ENCODE peak calls at places on chromosomes 4 and X, in four cellular contexts. D is HCT116, Z is Karpas-422, K is GM12878. G is an unnamed sample. For H3K9me3, the result is how much of the 10 kb centered on the place peaks cover.

GRCh38 chrX:26649534-26649933 is 433.6 kb downstream of the MAGEB5 start:
- DNase-seq in D (peak), Z (peak), K (no peak), G (no peak)

GRCh38 chr4:173990126-173990878 is 293.2 kb downstream of the FBXO8 start:
- DNase-seq in Z (peak), D (peak), K (no peak), G (no peak)

GRCh38 chr4:140607852-140608251 is 39.1 kb upstream of the UCP1 start:
- DNase-seq in Z (no peak), D (no peak), K (no peak), G (no peak)

GRCh38 chrX:10190367-10190766 is 33.6 kb downstream of the CLCN4 start:
- DNase-seq in K (no peak), D (peak), Z (peak), G (no peak)

GRCh38 chr4:130985371-130985770 is 1889.4 kb downstream of the C4orf33 start:
- DNase-seq in D (no peak), Z (no peak), K (no peak), G (no peak)

GRCh38 chr4:95394733-95395306 is 154.0 kb downstream of the UNC5C start:
- DNase-seq in D (no peak), K (no peak), Z (no peak), G (no peak)

GRCh38 chr4:41734366-41734765 is 14.2 kb downstream of the PHOX2B start:
- DNase-seq in K (no peak), Z (no peak), D (no peak), G (no peak)

GRCh38 chrX:17078031-17078730 is 131.7 kb downstream of the REPS2 start:
- DNase-seq in K (no peak), Z (no peak), D (no peak), G (no peak)

GRCh38 chr4:31592293-31592692 is 872.1 kb downstream of the PCDH7 start:
- DNase-seq in K (no peak), Z (no peak), D (no peak), G (no peak)

GRCh38 chr4:25345880-25346279 is 31.2 kb upstream of the ANAPC4 start:
- DNase-seq in K (no peak), D (no peak), Z (no peak), G (no peak)

GRCh38 chr4:180596888-180597483 is 1646.2 kb upstream of the TENM3 start:
- DNase-seq in D (no peak), K (no peak), Z (no peak), G (no peak)

GRCh38 chr4:17962171-17962570 is 59.4 kb downstream of the LCORL start:
- DNase-seq in D (no peak), K (no peak), Z (no peak), G (no peak)

GRCh38 chrX:108271397-108271787 is 166.8 kb downstream of the COL4A6 start:
- DNase-seq in D (no peak), Z (no peak), K (no peak), G (no peak)

GRCh38 chr4:139458999-139459398 is 5.1 kb downstream of the RAB33B start:
- DNase-seq in Z (no peak), K (no peak), D (no peak), G (no peak)

GRCh38 chrX:308821-309520 is 9.6 kb downstream of the GTPBP6 start:
- DNase-seq in Z (no peak), D (no peak), K (no peak), G (no peak)

GRCh38 chr4:71713611-71714203 is 70.2 kb downstream of the GC start:
- DNase-seq in K (no peak), Z (peak), D (peak), G (no peak)

GRCh38 chr4:15907430-15907829 is 31.1 kb downstream of the FGFBP1 start:
- DNase-seq in D (no peak), K (no peak), Z (no peak), G (no peak)

GRCh38 chr4:156598138-156598681 is 373.4 kb downstream of the PDGFC start:
- DNase-seq in D (no peak), K (no peak), Z (no peak), G (no peak)

GRCh38 chr4:158161561-158162354 is 11.1 kb downstream of the GASK1B start:
- DNase-seq in K (no peak), Z (no peak), D (peak), G (no peak)

GRCh38 chrX:153726286-153727107 is 1.8 kb downstream of the ABCD1 start:
- DNase-seq in K (peak), D (no peak), Z (peak), G (no peak)

GRCh38 chrX:11540532-11541377 is 125.0 kb downstream of the ARHGAP6 start:
- DNase-seq in K (peak), Z (peak), D (no peak), G (no peak)

GRCh38 chr4:39658756-39659155 is 20.1 kb upstream of the SMIM14 start:
- DNase-seq in D (no peak), Z (no peak), K (no peak), G (no peak)

GRCh38 chr4:13527192-13527982 is 16.9 kb downstream of the NKX3-2 start:
- DNase-seq in K (no peak), D (no peak), Z (no peak), G (no peak)

GRCh38 chrX:120428309-120428708 is 40.8 kb downstream of the LAMP2 start:
- DNase-seq in K (no peak), Z (no peak), D (no peak), G (no peak)

GRCh38 chr4:62135565-62136156 is 935.5 kb downstream of the ADGRL3 start:
- DNase-seq in Z (no peak), D (no peak), K (no peak), G (no peak)

GRCh38 chrX:55787063-55787462 is 69.5 kb downstream of the RRAGB start:
- DNase-seq in K (no peak), D (no peak), Z (no peak), G (no peak)

GRCh38 chr4:68708566-68708965 is 38.1 kb upstream of the UGT2B15 start:
- DNase-seq in Z (no peak), D (no peak), K (no peak), G (no peak)

GRCh38 chr4:83691998-83692397 is 156.1 kb downstream of the GPAT3 start:
- DNase-seq in D (no peak), K (no peak), Z (no peak), G (no peak)

GRCh38 chrX:154815274-154815818 is 10.1 kb upstream of the MPP1 start:
- DNase-seq in Z (no peak), D (no peak), K (no peak), G (no peak)

GRCh38 chr4:184408021-184408710 is 66.2 kb downstream of the IRF2 start:
- DNase-seq in Z (no peak), K (no peak), D (no peak), G (no peak)

GRCh38 chr4:167176723-167177367 is 57.4 kb downstream of the SPOCK3 start:
- DNase-seq in K (no peak), D (no peak), Z (no peak), G (no peak)

GRCh38 chr4:1255151-1255550 is 6.2 kb upstream of the CTBP1 start:
- DNase-seq in K (no peak), D (no peak), Z (no peak), G (no peak)

GRCh38 chr4:3389879-3390840 is 51.6 kb upstream of the HGFAC start:
- DNase-seq in K (no peak), Z (no peak), D (no peak), G (no peak)

GRCh38 chr4:137526681-137527080 is 5.6 kb downstream of the PCDH18 start:
- DNase-seq in K (no peak), Z (no peak), D (no peak), G (no peak)

GRCh38 chrX:107541244-107541643 is 87.1 kb upstream of the PRPS1 start:
- DNase-seq in D (no peak), Z (no peak), K (no peak), G (no peak)

GRCh38 chr4:48360285-48360965 is 19.1 kb downstream of the SLAIN2 start:
- DNase-seq in K (no peak), D (no peak), Z (no peak), G (no peak)

DNA sequence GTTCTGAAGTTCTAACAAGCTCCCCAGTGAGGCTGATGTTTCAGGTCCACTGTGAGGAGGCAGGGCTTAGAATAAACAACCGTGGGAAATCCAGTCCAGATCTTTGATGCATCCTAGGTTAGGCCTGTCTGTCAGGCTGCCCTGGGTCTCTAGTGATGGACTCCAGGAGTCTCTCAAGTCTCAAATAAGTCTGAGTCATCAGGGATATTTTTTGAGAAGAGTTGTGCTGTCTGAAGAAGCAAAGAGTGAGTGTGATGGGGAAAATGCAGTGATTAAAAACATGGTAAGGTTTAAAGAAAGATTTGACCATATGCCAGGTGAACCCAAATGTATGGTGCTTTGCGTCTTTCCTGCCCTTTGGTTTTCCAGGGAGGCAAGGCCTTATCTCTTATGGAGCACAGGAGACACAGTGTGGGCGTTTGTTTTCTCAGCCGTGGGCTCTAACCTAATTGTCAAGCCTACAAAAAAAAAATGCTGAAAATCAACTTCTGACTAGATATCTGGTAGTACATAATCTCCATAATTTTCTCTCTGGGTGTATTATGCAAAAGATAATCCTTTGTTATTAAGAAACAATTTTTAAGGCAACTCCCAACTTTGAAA is 100.7 kb downstream of the PTTG2 start:
- DNase-seq in Z (no peak), K (no peak), D (no peak), G (no peak)
- H3K27ac ChIP-seq in Z (no peak), K (no peak), D (no peak), G (no peak)

DNA sequence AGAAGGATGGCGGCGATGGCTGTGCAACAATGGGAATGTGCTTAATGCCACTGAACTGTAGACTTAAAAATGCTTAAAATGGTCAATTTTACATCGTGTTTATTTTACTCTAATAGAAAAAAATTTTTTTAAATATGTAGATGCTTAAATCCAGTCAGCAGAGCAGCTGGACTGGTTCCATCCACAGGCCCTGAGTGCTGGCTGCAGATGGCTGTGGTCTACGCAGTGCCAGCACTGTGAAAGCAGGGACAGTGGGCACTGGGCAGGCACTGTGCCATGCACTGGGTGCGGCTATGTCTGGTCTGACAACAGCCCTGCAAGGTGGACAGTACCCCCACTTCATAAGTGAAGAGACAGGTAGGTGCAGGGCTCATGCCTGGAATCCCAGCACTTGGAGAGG is 175.2 kb downstream of the AFAP1 start:
- DNase-seq in D (no peak), Z (no peak), K (no peak), G (no peak)
- H3K9ac ChIP-seq in D (no peak), Z (no peak), K (no peak), G (no peak)

DNA sequence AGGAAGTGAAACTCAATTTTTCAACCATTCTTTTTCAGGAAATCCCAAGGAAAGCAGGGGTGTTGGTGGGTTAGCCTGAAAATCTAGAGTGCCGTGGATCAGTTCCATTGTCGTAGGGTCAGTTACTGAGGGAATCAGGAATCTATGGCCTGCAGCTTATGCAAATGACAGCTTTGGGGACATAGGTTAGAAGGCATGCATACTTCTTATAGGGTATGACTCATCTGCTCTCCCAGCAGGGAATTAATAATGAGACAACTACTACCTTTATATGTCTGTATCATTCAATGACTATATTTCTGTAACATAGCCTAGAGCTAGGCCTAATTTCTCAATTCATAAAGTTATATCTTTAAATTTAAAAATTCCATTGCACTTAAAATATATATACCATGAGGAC is 36.6 kb downstream of the ZNF41 start:
- DNase-seq in D (no peak), Z (no peak), K (no peak), G (no peak)
- H3K9me3 ChIP-seq in D (under half), Z (under half), K (under half), G (under half)

DNA sequence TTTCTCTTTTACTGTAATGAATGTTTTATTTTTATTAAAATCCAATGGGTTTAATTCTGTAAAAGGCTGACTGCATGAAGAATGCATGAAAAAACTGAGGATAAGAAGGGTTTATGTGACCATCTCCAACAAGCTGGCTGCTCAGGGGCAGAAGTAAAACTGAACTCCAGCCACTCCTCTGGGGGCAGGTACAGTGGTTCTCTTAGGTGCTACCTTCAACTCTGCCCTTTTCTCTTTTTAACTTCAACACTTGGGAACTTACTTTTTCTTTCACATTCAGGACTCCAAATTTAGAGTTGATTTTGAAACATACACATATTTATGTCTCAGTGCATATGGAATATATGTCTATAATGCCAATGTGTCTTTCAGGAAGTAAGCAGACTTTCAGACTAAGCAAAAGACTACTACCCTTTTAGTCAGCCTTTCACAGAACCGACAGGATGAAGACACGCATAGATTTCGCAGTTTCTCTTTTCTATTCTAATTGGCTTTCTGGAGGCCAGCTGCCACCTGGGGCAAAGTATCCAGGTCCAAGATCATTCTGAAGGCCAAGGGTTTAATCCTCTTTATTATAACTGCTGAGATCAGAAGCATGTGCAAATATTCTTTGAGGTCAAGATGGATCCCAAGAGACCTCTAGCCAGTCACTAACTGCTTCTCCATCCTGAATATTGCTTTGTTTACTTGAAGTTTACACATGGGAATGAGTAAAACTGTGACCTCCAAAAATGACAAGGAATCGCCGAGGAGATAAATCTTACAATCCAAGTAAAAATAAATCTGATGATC is 30.7 kb downstream of the HS3ST1 start:
- DNase-seq in D (no peak), Z (no peak), K (no peak), G (no peak)
- H3K27ac ChIP-seq in D (peak), Z (no peak), K (no peak), G (peak)

GRCh38 chrX:118660085-118660484 is 67.3 kb upstream of the IL13RA1 start:
- DNase-seq in K (no peak), D (no peak), Z (no peak), G (no peak)
- H3K9ac ChIP-seq in K (no peak), D (no peak), Z (no peak), G (no peak)

GRCh38 chr4:74583757-74584156 is 138.8 kb downstream of the AREG start:
- DNase-seq in Z (no peak), D (no peak), K (no peak), G (no peak)
- H3K9me3 ChIP-seq in Z (under half), D (under half), K (under half), G (under half)

DNA sequence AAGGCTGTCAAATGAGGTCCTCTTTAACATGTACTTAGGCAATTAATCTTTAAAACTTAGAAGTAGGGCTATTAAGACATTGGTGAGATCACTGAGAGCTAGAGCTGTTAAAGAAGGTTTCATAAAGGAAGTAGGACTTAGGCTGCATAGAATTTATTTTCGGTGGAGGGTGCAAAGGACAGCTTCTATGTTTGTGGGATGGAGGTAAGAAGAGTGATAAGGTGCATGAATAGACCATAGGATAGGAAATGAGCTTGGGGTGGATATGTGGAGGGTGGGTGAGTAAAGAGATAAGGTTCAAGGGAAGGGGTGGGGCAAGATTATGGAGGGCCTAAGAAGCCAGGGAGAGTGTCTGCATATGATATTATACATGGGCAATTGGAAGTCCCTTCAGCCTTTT is 15.9 kb downstream of the RTL9 start:
- DNase-seq in D (no peak), K (no peak), Z (no peak), G (no peak)
- H3K27ac ChIP-seq in D (no peak), K (no peak), Z (no peak), G (no peak)

DNA sequence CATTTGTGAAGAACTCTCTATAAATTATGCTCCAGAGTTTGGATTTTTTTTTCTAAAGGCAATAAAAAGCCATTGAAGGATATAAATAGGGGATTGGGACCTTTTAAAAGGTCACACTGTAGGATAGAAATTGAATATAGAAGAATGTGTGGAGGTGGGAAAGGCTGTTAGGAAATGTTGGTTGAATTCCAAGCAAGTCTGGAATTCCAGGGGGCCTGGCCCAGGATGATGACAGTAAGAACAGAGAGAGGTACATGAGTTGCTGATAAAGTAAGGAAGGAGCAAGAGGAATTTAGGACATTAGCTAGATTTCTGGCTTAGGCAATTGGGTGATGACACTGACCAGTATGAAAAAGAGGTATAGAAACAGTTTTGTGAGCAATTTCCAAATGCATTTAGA is 95.4 kb upstream of the USP38 start:
- DNase-seq in Z (no peak), D (no peak), K (no peak), G (no peak)
- H3K9ac ChIP-seq in Z (no peak), D (no peak), K (no peak), G (no peak)

DNA sequence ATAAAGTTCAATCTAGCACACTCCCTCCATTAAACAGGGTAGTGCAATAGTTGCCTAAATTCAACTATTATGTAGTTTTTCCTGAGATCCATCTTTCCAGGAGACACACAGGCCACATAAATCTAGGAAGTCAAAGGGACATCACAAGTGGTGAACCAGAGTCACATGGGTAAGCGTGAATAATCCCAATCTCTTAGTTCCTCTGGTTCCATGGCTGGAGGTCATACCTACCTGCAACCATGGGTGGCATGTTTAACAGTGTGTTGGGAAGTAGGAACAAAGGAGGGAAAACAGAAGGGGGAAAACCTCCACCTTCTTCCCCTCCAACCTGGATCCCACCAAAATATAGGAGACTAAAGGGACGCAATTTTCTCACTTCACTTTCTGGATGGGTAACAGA is 2651.6 kb downstream of the ARAP2 start:
- DNase-seq in K (no peak), Z (no peak), D (peak), G (no peak)
- H3K9me3 ChIP-seq in K (under half), Z (under half), D (under half), G (under half)